ENCODE peak calls at places on chromosomes 3 and 15, in seven cellular contexts. G, T, A, I, W, D and B are unnamed samples.

GRCh38 chr3:15291589-15292541 is 40.5 kb downstream of the SH3BP5 start:
- DNase-seq in G (no peak), T (no peak), A (no peak), I (no peak), W (peak), D (peak), B (no peak)

GRCh38 chr3:54954019-54954418 is 26.2 kb upstream of the LRTM1 start:
- DNase-seq in G (no peak), T (peak), A (peak), I (no peak), W (peak), D (peak), B (peak)

GRCh38 chr3:2860626-2861025 is 249.5 kb downstream of the IL5RA start:
- DNase-seq in G (no peak), T (no peak), A (no peak), I (no peak), W (no peak), D (no peak), B (no peak)

GRCh38 chr15:95259513-95259912 is 1028.2 kb downstream of the MCTP2 start:
- DNase-seq in G (peak), T (no peak), A (peak), I (peak), W (peak), D (peak), B (peak)

GRCh38 chr15:93987068-93987467 is 244.3 kb upstream of the MCTP2 start:
- DNase-seq in G (no peak), T (no peak), A (no peak), I (no peak), W (no peak), D (no peak), B (no peak)

GRCh38 chr3:129474986-129475804 is 35.2 kb downstream of the IFT122 start:
- DNase-seq in G (no peak), T (no peak), A (no peak), I (no peak), W (no peak), D (no peak), B (no peak)

GRCh38 chr3:143067201-143067600 is 52.4 kb upstream of the CHST2 start:
- DNase-seq in G (no peak), T (no peak), A (no peak), I (no peak), W (no peak), D (peak), B (peak)

GRCh38 chr3:66997560-66998074 is 490 bp upstream of the KBTBD8 start:
- DNase-seq in G (no peak), T (peak), A (peak), I (peak), W (no peak), D (peak), B (no peak)

GRCh38 chr3:189508784-189509489 is 122.3 kb upstream of the TP63 start:
- DNase-seq in G (no peak), T (no peak), A (no peak), I (peak), W (no peak), D (peak), B (no peak)

GRCh38 chr3:17181413-17181907 is 296.7 kb downstream of the PLCL2 start:
- DNase-seq in G (no peak), T (no peak), A (no peak), I (no peak), W (no peak), D (no peak), B (no peak)

GRCh38 chr3:18008706-18009363 is 266.4 kb upstream of the TBC1D5 start:
- DNase-seq in G (no peak), T (no peak), A (no peak), I (no peak), W (peak), D (peak), B (no peak)

GRCh38 chr3:180492047-180492446 is 109.9 kb upstream of the TTC14 start:
- DNase-seq in G (no peak), T (no peak), A (no peak), I (no peak), W (no peak), D (no peak), B (no peak)

GRCh38 chr3:138043266-138044029 is 33.5 kb downstream of the CLDN18 start:
- DNase-seq in G (no peak), T (peak), A (no peak), I (no peak), W (peak), D (peak), B (peak)

GRCh38 chr3:53287413-53287734 is 31.6 kb upstream of the TKT start:
- DNase-seq in G (no peak), T (no peak), A (no peak), I (no peak), W (no peak), D (no peak), B (no peak)

GRCh38 chr3:25663324-25664065 is 1.2 kb downstream of the TOP2B start:
- DNase-seq in G (no peak), T (no peak), A (no peak), I (no peak), W (peak), D (peak), B (peak)

GRCh38 chr3:89360155-89360554 is 252.7 kb downstream of the EPHA3 start:
- DNase-seq in G (no peak), T (no peak), A (no peak), I (no peak), W (no peak), D (no peak), B (peak)

GRCh38 chr3:69671082-69671952 is 67.9 kb upstream of the MITF start:
- DNase-seq in G (no peak), T (no peak), A (no peak), I (peak), W (peak), D (peak), B (peak)

GRCh38 chr15:93141373-93141790 is 52.4 kb upstream of the RGMA start:
- DNase-seq in G (no peak), T (no peak), A (no peak), I (no peak), W (no peak), D (no peak), B (no peak)

DNA sequence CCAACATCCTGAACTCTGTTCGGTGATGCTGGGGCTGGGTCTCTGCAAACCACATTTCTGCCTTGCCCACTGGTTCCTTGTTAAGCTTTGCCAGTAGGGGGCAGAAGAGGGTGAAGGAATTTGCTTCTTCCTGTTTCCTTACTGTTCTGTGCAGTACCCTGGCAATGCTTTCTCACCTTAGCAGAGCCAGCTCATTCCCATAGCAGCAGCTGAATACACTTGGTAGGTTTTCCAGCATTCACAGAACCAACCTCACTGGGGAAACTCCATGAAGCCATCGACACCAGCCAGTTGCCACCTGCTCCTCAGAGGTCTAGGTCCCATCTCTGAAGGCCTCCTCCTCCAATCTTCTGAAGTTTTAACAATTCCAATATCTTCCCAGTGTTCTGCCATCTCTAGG is 308.4 kb downstream of the PDCD6IP start:
- DNase-seq in G (no peak), T (no peak), A (no peak), I (no peak), W (peak), D (no peak), B (no peak)
- TF ChIP-seq CTCF in G (peak), T (peak), A (no peak), I (no peak), W (peak), D (peak), B (peak)

DNA sequence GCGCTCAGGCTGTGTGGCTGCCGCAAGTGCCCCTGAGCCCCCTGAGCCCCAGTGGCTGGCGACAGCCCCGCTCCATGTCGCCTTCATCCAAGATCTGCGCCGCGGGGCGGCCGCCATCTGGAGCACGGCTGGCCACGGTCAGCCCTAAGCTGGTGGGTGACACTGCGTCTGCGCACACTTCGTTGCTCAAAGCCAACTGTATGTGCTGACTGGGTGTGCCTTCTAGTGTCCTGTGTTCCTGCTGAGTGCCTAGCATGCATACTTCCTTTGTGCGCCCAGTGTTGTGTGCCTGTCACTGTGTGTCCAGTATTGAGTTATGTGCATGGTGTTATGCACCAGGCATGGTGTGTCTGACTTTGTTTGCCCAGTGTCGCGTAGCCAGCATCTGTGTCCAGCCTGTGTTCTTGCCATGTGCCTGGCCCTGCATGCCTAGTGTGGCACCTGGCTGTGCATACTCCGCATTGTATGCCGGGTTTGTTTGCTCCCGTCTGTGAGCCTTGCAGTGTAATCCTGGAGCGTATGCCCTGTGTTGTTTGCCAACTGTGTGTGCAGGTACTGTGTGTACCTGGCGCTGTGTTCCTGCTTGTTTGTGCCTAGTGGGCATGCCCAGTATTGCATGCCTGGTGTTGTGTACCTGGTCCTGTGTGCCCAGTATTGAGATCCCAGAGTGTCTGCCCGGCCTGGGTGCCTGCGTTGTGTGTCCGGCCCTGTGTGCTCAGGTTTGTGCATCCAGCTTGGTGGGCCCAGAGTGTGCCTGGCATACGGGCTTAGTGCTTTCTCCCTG is 54.7 kb upstream of the CHRNA7 start:
- DNase-seq in G (no peak), T (no peak), A (no peak), I (no peak), W (peak), D (no peak), B (peak)
- H3K4me3 ChIP-seq in G (peak), T (peak), A (peak), I (no peak), W (no peak), D (no peak), B (no peak)

GRCh38 chr3:62837145-62837787 is 38.0 kb downstream of the CADPS start:
- DNase-seq in G (no peak), T (no peak), A (no peak), I (no peak), W (no peak), D (no peak), B (no peak)

GRCh38 chr3:62827550-62827949 is 47.7 kb downstream of the CADPS start:
- DNase-seq in G (no peak), T (no peak), A (no peak), I (no peak), W (no peak), D (no peak), B (no peak)

GRCh38 chr3:62832569-62832968 is 42.6 kb downstream of the CADPS start:
- DNase-seq in G (no peak), T (no peak), A (no peak), I (no peak), W (no peak), D (no peak), B (no peak)

GRCh38 chr3:62835594-62836236 is 39.5 kb downstream of the CADPS start:
- DNase-seq in G (no peak), T (no peak), A (no peak), I (no peak), W (no peak), D (no peak), B (no peak)

GRCh38 chr3:62833538-62833937 is 41.7 kb downstream of the CADPS start:
- DNase-seq in G (no peak), T (no peak), A (no peak), I (no peak), W (no peak), D (no peak), B (no peak)
- TF ChIP-seq CTCF in G (no peak), T (peak), A (no peak), I (no peak), W (peak), D (no peak), B (peak)

GRCh38 chr3:71454513-71455423 is 128.8 kb downstream of the FOXP1 start:
- DNase-seq in G (no peak), T (no peak), A (no peak), I (no peak), W (no peak), D (no peak), B (no peak)
- H3K4me3 ChIP-seq in G (no peak), T (no peak), A (no peak), I (no peak), W (no peak), D (no peak), B (no peak)

DNA sequence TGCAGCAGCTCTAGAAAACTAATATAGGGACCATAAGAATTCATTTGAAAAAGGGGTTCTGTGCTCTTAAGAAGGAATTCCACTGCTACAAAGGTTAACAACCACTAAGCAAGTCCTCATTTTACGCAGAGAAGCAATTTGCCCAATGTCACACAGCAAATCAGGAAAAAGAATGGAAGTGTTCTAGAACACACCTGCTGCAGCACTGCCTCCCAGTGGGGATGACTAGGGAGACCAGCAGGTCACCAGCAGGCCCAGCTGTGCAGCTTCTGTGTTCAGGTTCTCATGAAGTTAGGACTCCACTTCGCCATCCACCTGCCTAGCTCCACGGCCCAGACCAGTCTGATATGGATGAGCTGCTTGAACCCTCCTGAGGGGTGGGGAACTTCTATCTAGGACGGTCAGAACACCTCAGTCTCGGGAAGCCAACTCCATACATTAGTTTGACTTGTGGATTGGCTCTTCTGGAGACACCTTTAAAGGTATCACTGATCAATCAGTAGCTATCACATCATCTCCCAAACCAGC is 18.6 kb downstream of the POMGNT2 start:
- DNase-seq in G (no peak), T (no peak), A (no peak), I (no peak), W (no peak), D (no peak), B (peak)
- TF ChIP-seq CTCF in G (peak), T (no peak), A (no peak), I (no peak), W (peak), D (peak), B (no peak)